ENCODE peak calls at places on chromosome 5, in eight cellular contexts. S is AG08395, Z is SHP77, F is kidney epithelial cell, C is adipocyte, M is dermis blood vessel endothelial cell, Y is M059J, V is A549. D is an unnamed sample.

GRCh38 chr5:104241051-104241450 is 678.5 kb upstream of the NUDT12 start:
- DNase-seq in Y (peak; percentile 36), M (no peak), C (no peak), V (no peak), S (no peak), Z (no peak), F (no peak), D (no peak)

GRCh38 chr5:137036630-137037029 is 462.5 kb downstream of the SPOCK1 start:
- DNase-seq in Z (peak; percentile 24), V (no peak), F (no peak), S (no peak), M (peak; percentile 28), Y (peak; percentile 42), C (no peak), D (no peak)

GRCh38 chr5:74382864-74383618 is 257.5 kb downstream of the ENC1 start:
- DNase-seq in V (no peak), Y (peak; percentile 90), F (no peak), C (peak; percentile 78), S (peak; percentile 66), M (no peak), Z (no peak), D (peak; percentile 46)

GRCh38 chr5:34915856-34916192 is 313 bp downstream of the BRIX1 start:
- DNase-seq in S (no peak), V (no peak), Y (no peak), C (peak; percentile 47), Z (no peak), M (peak; percentile 27), F (no peak), D (peak; percentile 12)

GRCh38 chr5:44051591-44051990 is 337.6 kb downstream of the FGF10 start:
- DNase-seq in Z (no peak), S (no peak), M (no peak), Y (no peak), F (no peak), V (no peak), C (no peak), D (no peak)

GRCh38 chr5:79878721-79879336 is 112.2 kb downstream of the MTX3 start:
- DNase-seq in M (peak; percentile 34), Y (no peak), S (no peak), V (peak; percentile 11), Z (no peak), C (no peak), F (no peak), D (no peak)

GRCh38 chr5:109714592-109714991 is 24.9 kb downstream of the MAN2A1 start:
- DNase-seq in C (no peak), F (no peak), V (no peak), S (no peak), Z (no peak), Y (no peak), M (no peak), D (no peak)

GRCh38 chr5:53327811-53328331 is 152.6 kb upstream of the FST start:
- DNase-seq in M (peak; percentile 61), Z (no peak), F (no peak), Y (no peak), C (no peak), S (no peak), V (no peak), D (no peak)

GRCh38 chr5:135318037-135318436 is 81.0 kb downstream of the MACROH2A1 start:
- DNase-seq in V (no peak), Y (no peak), F (no peak), Z (no peak), C (no peak), S (no peak), M (no peak), D (no peak)

GRCh38 chr5:77935516-77936364 is 159.6 kb upstream of the TBCA start:
- DNase-seq in C (no peak), F (no peak), S (peak; percentile 44), V (no peak), Y (peak; percentile 52), M (no peak), Z (no peak), D (no peak)

GRCh38 chr5:83470920-83471404 is 582 bp upstream of the VCAN start:
- DNase-seq in Z (no peak), F (no peak), Y (peak; percentile 31), V (no peak), C (peak; percentile 57), M (no peak), S (no peak), D (no peak)

GRCh38 chr5:117800261-117800660 is 1188.1 kb downstream of the DTWD2 start:
- DNase-seq in Z (no peak), V (no peak), Y (no peak), M (no peak), C (peak; percentile 39), F (peak; percentile 7), S (no peak), D (peak; percentile 60)

GRCh38 chr5:122262107-122262506 is 49.9 kb upstream of the SNCAIP start:
- DNase-seq in M (no peak), S (peak; percentile 33), Y (peak; percentile 59), V (no peak), Z (no peak), C (peak; percentile 62), F (no peak), D (peak; percentile 74)

GRCh38 chr5:17294639-17295311 is 77.3 kb downstream of the BASP1 start:
- DNase-seq in M (no peak), C (no peak), S (no peak), F (no peak), Y (no peak), V (no peak), Z (no peak), D (no peak)

GRCh38 chr5:151118898-151119600 is 38.2 kb upstream of the TNIP1 start:
- DNase-seq in S (no peak), Z (no peak), Y (no peak), M (no peak), V (no peak), C (no peak), F (no peak), D (no peak)

GRCh38 chr5:115578657-115579056 is 23.6 kb downstream of the TICAM2 start:
- DNase-seq in S (no peak), Z (no peak), M (no peak), F (no peak), Y (no peak), V (no peak), C (no peak), D (no peak)

GRCh38 chr5:86546582-86546981 is 71.2 kb upstream of the COX7C start:
- DNase-seq in S (no peak), C (no peak), F (no peak), Z (no peak), M (no peak), V (peak; percentile 32), Y (no peak), D (no peak)

GRCh38 chr5:178346607-178347334 is 114.2 kb upstream of the PHYKPL start:
- DNase-seq in M (no peak), V (no peak), F (no peak), Z (no peak), C (no peak), Y (no peak), S (no peak), D (no peak)

GRCh38 chr5:43900974-43901373 is 298.0 kb downstream of the NNT start:
- DNase-seq in F (no peak), Z (no peak), C (no peak), Y (no peak), S (no peak), M (no peak), V (no peak), D (no peak)

GRCh38 chr5:149387982-149388381 is 8.9 kb upstream of the IL17B start:
- DNase-seq in S (peak; percentile 33), M (no peak), V (no peak), C (peak; percentile 53), Z (no peak), F (no peak), Y (peak; percentile 49), D (peak; percentile 86)

GRCh38 chr5:132219981-132220380 is 7.7 kb downstream of the P4HA2 start:
- DNase-seq in Z (no peak), M (no peak), C (no peak), V (no peak), Y (peak; percentile 38), F (no peak), S (no peak), D (no peak)

GRCh38 chr5:140042551-140043507 is at the start of gene NRG2:
- DNase-seq in M (peak; percentile 74), C (peak; percentile 75), S (peak; percentile 83), Y (peak; percentile 72), Z (no peak), F (no peak), V (peak; percentile 83), D (peak; percentile 20)

GRCh38 chr5:170546257-170546656 is 42.4 kb downstream of the KCNIP1 start:
- DNase-seq in V (no peak), Z (no peak), F (no peak), S (no peak), C (no peak), M (no peak), Y (no peak), D (no peak)

GRCh38 chr5:110338336-110339083 is 388.0 kb downstream of the TMEM232 start:
- DNase-seq in Y (no peak), S (no peak), M (no peak), V (no peak), Z (no peak), F (no peak), C (no peak), D (no peak)

GRCh38 chr5:57779383-57780223 is 297.0 kb upstream of the ACTBL2 start:
- DNase-seq in C (peak; percentile 89), Z (peak; percentile 30), V (peak; percentile 73), M (peak; percentile 90), F (peak; percentile 38), S (peak; percentile 58), Y (peak; percentile 90), D (peak; percentile 83)

GRCh38 chr5:68528877-68529276 is 313.3 kb downstream of the PIK3R1 start:
- DNase-seq in Z (peak; percentile 84), C (peak; percentile 31), V (no peak), M (no peak), Y (no peak), S (no peak), F (no peak), D (no peak)

GRCh38 chr5:71790433-71790832 is 71.4 kb downstream of the CARTPT start:
- DNase-seq in Y (no peak), V (no peak), S (no peak), Z (no peak), F (no peak), C (no peak), M (no peak), D (no peak)

GRCh38 chr5:6291961-6292360 is 86.4 kb downstream of the MED10 start:
- DNase-seq in Y (peak; percentile 29), M (peak; percentile 68), S (peak; percentile 8), Z (peak; percentile 47), F (no peak), V (peak; percentile 18), C (no peak), D (no peak)

GRCh38 chr5:128199104-128199503 is 115.5 kb downstream of the SLC12A2 start:
- DNase-seq in Y (peak; percentile 96), C (no peak), S (no peak), M (peak; percentile 88), Z (peak; percentile 60), F (peak; percentile 87), V (peak; percentile 47), D (peak; percentile 83)

GRCh38 chr5:38420691-38421395 is 135.6 kb downstream of the LIFR start:
- DNase-seq in V (peak; percentile 73), C (peak; percentile 85), Y (peak; percentile 71), F (peak; percentile 16), M (peak; percentile 85), S (peak; percentile 75), Z (peak; percentile 74), D (peak; percentile 71)

GRCh38 chr5:61311836-61312808 is 19.9 kb upstream of the ZSWIM6 start:
- DNase-seq in Y (peak; percentile 98), Z (no peak), M (peak; percentile 89), V (peak; percentile 92), F (peak; percentile 91), S (no peak), C (peak; percentile 73), D (peak; percentile 92)

GRCh38 chr5:160701403-160701802 is 150.6 kb downstream of the ATP10B start:
- DNase-seq in V (no peak), S (no peak), F (no peak), Y (no peak), C (no peak), M (no peak), Z (no peak), D (no peak)

GRCh38 chr5:130032807-130033206 is 128.5 kb downstream of the CHSY3 start:
- DNase-seq in Y (no peak), Z (no peak), S (no peak), V (no peak), C (no peak), F (no peak), M (no peak), D (no peak)

GRCh38 chr5:111694183-111694582 is 62.8 kb downstream of the NREP start:
- DNase-seq in Z (no peak), C (peak; percentile 85), F (no peak), S (peak; percentile 75), V (peak; percentile 22), M (no peak), Y (peak; percentile 83), D (peak; percentile 93)